ENCODE peak calls at places on chromosomes 4 and X, in four cellular contexts. V is K562, X is HepG2, P is GM12878. G is an unnamed sample.

GRCh38 chr4:3514806-3515421 is 17.3 kb downstream of the LRPAP1 start:
- DNase-seq in V (no peak), X (no peak), P (no peak), G (peak)

GRCh38 chr4:72314869-72315268 is 254.2 kb downstream of the ADAMTS3 start:
- DNase-seq in V (no peak), X (no peak), P (no peak), G (no peak)

GRCh38 chr4:86961103-86961502 is 26.3 kb downstream of the AFF1 start:
- DNase-seq in V (no peak), X (no peak), P (no peak), G (no peak)

GRCh38 chr4:77692847-77693432 is 87.3 kb downstream of the CXCL13 start:
- DNase-seq in V (no peak), X (no peak), P (no peak), G (no peak)

GRCh38 chrX:25175743-25176142 is 160.0 kb upstream of the ARX start:
- DNase-seq in V (no peak), X (no peak), P (no peak), G (no peak)

GRCh38 chr4:174629265-174629664 is 107.0 kb upstream of the HPGD start:
- DNase-seq in V (no peak), X (no peak), P (no peak), G (no peak)

GRCh38 chr4:125741825-125742452 is 427.2 kb downstream of the FAT4 start:
- DNase-seq in V (peak), X (peak), P (no peak), G (no peak)

GRCh38 chrX:109797311-109797975 is 64.4 kb upstream of the ACSL4 start:
- DNase-seq in V (no peak), X (peak), P (no peak), G (no peak)

GRCh38 chr4:182809417-182810102 is 107.6 kb downstream of the DCTD start:
- DNase-seq in V (no peak), X (peak), P (no peak), G (peak)

GRCh38 chrX:42695800-42696358 is 82.1 kb downstream of the PPP1R2C start:
- DNase-seq in V (no peak), X (no peak), P (no peak), G (no peak)

GRCh38 chr4:145937990-145938611 is 522 bp downstream of the ZNF827 start:
- DNase-seq in V (no peak), X (no peak), P (no peak), G (peak)

GRCh38 chr4:41346306-41347061 is 89.8 kb downstream of the UCHL1 start:
- DNase-seq in V (no peak), X (no peak), P (no peak), G (no peak)

GRCh38 chrX:41827886-41828285 is 95.5 kb downstream of the CASK start:
- DNase-seq in V (no peak), X (no peak), P (no peak), G (no peak)

GRCh38 chrX:124736553-124737240 is 390.3 kb downstream of the SH2D1A start:
- DNase-seq in V (no peak), X (no peak), P (no peak), G (peak)

GRCh38 chrX:10483191-10483808 is 137.1 kb downstream of the MID1 start:
- DNase-seq in V (no peak), X (no peak), P (no peak), G (no peak)

GRCh38 chrX:7574325-7574724 is 268.6 kb upstream of the VCX start:
- DNase-seq in V (no peak), X (peak), P (no peak), G (peak)

GRCh38 chr4:148367756-148368155 is 74.5 kb downstream of the NR3C2 start:
- DNase-seq in V (no peak), X (no peak), P (no peak), G (no peak)
- TF ChIP-seq CREM in V (no peak), X (no peak), P (no peak), G (no peak)

GRCh38 chrX:150229030-150229429 is 134.1 kb upstream of the MAMLD1 start:
- DNase-seq in V (no peak), X (no peak), P (no peak), G (no peak)
- TF ChIP-seq CREM in V (no peak), X (no peak), P (no peak), G (no peak)

GRCh38 chrX:106392346-106392745 is 219.4 kb upstream of the RADX start:
- DNase-seq in V (no peak), X (no peak), P (no peak), G (no peak)

DNA sequence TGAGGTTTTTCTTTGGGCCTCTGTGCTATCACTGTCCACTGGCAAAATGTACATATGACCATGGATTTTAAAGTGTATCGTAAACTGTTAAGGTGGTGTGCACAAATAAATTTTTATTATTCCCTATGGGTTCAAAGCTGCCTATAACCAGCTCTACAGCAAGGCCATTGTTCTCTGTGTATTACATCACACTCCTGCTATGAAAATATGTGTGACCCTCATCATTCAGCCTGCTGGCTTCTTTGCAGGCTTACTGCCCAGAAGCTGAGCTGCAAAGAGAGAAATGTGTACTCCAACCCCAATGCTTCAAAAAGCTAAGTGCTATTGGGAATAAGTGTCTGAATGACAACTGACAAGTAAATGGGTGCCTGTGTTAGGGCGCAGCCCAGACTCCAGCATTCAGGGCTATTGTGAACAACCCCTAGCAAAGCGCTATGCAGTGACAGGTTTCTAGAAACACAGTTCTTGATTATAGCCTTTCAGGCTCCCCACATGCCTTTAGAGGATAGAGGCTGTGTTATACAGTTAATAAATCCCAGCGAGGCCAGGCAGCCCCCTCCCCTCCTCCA is 220.4 kb upstream of the RADX start:
- DNase-seq in V (no peak), X (no peak), P (no peak), G (no peak)
- TF ChIP-seq CREM in V (no peak), X (no peak), P (no peak), G (no peak)

GRCh38 chr4:114116861-114117260 is 137.4 kb upstream of the ARSJ start:
- DNase-seq in V (no peak), X (no peak), P (no peak), G (no peak)
- TF ChIP-seq CREM in V (no peak), X (no peak), P (no peak), G (no peak)

GRCh38 chr4:31045151-31045550 is 325.0 kb downstream of the PCDH7 start:
- DNase-seq in V (no peak), X (no peak), P (no peak), G (no peak)

GRCh38 chr4:31041385-31041784 is 321.2 kb downstream of the PCDH7 start:
- DNase-seq in V (no peak), X (no peak), P (no peak), G (no peak)

GRCh38 chr4:31051151-31051550 is 331.0 kb downstream of the PCDH7 start:
- DNase-seq in V (no peak), X (no peak), P (no peak), G (no peak)

GRCh38 chr4:31043382-31044062 is 323.4 kb downstream of the PCDH7 start:
- DNase-seq in V (no peak), X (no peak), P (no peak), G (no peak)

GRCh38 chr4:31045724-31046318 is 325.7 kb downstream of the PCDH7 start:
- DNase-seq in V (no peak), X (no peak), P (no peak), G (peak)
- TF ChIP-seq CREM in V (no peak), X (no peak), P (no peak), G (no peak)

DNA sequence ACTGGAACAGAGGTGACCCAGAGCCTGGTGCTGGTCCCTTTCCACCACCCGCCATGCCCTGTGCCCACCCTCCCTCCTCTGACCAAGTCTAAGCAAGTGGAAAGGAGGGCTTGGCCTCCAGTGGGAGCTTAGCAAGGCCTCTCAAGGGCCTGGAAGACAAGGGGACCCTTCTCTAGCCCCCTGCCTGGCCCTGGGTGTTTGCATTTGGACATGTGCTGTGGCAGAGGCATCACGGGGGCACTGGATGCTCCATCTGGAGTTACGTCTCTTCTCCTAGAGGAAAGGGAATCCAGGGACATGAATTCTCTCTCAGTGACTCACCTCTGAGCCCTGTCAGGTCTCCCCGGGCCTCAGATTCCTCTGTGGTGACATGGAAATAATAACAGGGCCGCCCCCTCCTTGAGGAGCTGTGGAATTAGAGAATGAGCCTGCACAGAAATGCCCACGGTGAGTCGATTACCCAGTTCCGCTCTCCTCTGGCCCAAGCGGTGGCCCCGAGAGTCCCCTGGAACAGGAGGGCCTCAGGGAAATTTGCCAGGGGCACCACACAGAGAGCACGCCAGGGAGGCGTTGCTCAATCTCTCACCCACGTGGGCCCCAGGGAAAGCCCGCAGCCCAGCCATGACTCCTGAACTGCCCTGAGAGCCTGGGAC is 189.7 kb downstream of the BCOR start:
- DNase-seq in V (no peak), X (peak), P (no peak), G (no peak)
- TF ChIP-seq CREM in V (no peak), X (no peak), P (no peak), G (no peak)

DNA sequence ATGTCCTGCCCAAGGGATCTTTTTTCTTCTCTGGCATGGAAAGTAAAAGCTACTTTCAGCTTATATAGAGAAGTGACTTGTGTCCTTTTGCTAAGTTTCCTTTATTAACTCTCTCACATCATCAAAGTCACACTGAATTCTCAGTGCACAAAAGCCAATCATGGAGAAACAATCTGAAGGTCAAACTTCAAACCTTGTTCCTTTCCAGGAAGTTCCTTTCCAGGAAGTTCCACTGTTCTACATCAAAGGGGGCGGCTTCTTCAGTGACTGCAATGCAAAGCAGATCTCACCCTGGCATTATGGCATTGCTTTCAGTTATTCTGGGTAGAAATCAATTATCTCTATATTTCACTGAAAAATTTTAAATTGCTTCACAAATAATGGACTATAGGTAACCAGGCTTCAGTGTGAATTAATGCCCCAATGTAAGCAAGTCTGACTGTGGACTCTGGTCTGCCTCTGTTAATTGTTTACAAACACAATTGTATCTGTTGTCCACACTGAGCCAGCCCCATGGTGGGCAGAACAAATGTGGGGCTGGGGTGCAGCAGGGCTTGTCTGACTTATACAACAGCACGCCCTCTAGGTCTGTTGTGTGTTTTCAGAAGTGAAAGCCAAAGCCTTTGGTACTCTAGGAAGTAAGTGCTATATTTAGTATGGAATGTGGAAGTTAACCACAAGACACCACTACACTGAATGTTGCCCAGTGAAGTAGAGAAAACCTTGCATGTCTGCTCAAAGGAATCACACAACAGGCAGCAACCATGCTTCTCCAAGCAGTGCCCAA is 98.8 kb downstream of the CDS1 start:
- DNase-seq in V (no peak), X (peak), P (no peak), G (no peak)
- TF ChIP-seq CREM in V (no peak), X (no peak), P (no peak), G (no peak)